ENCODE peak calls at places on chromosome 12, in ten cellular contexts. One of them, this sample, is unnamed.

GRCh38 chr12:68310370-68310769 is 21.8 kb downstream of the MDM1 start:
- DNase-seq in central memory CD8-positive, alpha-beta T cell: no peak
- DNase-seq in GM20000: no peak
- DNase-seq in EL: peak
- DNase-seq in SJCRH30: peak
- DNase-seq in CD8-positive, alpha-beta T cell: no peak
- DNase-seq in AG20443: peak
- DNase-seq in HTR-8/SVneo: peak
- DNase-seq in DMS153: no peak
- DNase-seq in adipocyte: peak
- DNase-seq in this sample: no peak

GRCh38 chr12:18422849-18423248 is 161.5 kb downstream of the PIK3C2G start:
- DNase-seq in central memory CD8-positive, alpha-beta T cell: no peak
- DNase-seq in GM20000: no peak
- DNase-seq in EL: peak
- DNase-seq in SJCRH30: no peak
- DNase-seq in CD8-positive, alpha-beta T cell: no peak
- DNase-seq in AG20443: peak
- DNase-seq in HTR-8/SVneo: no peak
- DNase-seq in DMS153: no peak
- DNase-seq in adipocyte: no peak
- DNase-seq in this sample: no peak

GRCh38 chr12:79886917-79887519 is 47.9 kb downstream of the PPP1R12A start:
- DNase-seq in central memory CD8-positive, alpha-beta T cell: no peak
- DNase-seq in GM20000: no peak
- DNase-seq in EL: peak
- DNase-seq in SJCRH30: no peak
- DNase-seq in CD8-positive, alpha-beta T cell: no peak
- DNase-seq in AG20443: no peak
- DNase-seq in HTR-8/SVneo: peak
- DNase-seq in DMS153: peak
- DNase-seq in adipocyte: peak
- DNase-seq in this sample: no peak

GRCh38 chr12:1838994-1839365 is 18.6 kb downstream of the LRTM2 start:
- DNase-seq in central memory CD8-positive, alpha-beta T cell: no peak
- DNase-seq in GM20000: no peak
- DNase-seq in EL: no peak
- DNase-seq in SJCRH30: no peak
- DNase-seq in CD8-positive, alpha-beta T cell: no peak
- DNase-seq in AG20443: no peak
- DNase-seq in HTR-8/SVneo: no peak
- DNase-seq in DMS153: no peak
- DNase-seq in adipocyte: no peak
- DNase-seq in this sample: peak

GRCh38 chr12:114682920-114683708 is 861 bp downstream of the TBX3 start:
- DNase-seq in central memory CD8-positive, alpha-beta T cell: no peak
- DNase-seq in GM20000: no peak
- DNase-seq in EL: no peak
- DNase-seq in SJCRH30: no peak
- DNase-seq in CD8-positive, alpha-beta T cell: no peak
- DNase-seq in AG20443: peak
- DNase-seq in HTR-8/SVneo: no peak
- DNase-seq in DMS153: no peak
- DNase-seq in adipocyte: peak
- DNase-seq in this sample: peak

GRCh38 chr12:2417761-2418160 is 365.0 kb downstream of the CACNA1C start:
- DNase-seq in central memory CD8-positive, alpha-beta T cell: no peak
- DNase-seq in GM20000: no peak
- DNase-seq in EL: no peak
- DNase-seq in SJCRH30: no peak
- DNase-seq in CD8-positive, alpha-beta T cell: no peak
- DNase-seq in AG20443: no peak
- DNase-seq in HTR-8/SVneo: no peak
- DNase-seq in DMS153: no peak
- DNase-seq in adipocyte: no peak
- DNase-seq in this sample: no peak

GRCh38 chr12:6267007-6267721 is 43.3 kb upstream of the PLEKHG6 start:
- DNase-seq in central memory CD8-positive, alpha-beta T cell: no peak
- DNase-seq in GM20000: no peak
- DNase-seq in EL: peak
- DNase-seq in SJCRH30: no peak
- DNase-seq in CD8-positive, alpha-beta T cell: no peak
- DNase-seq in AG20443: no peak
- DNase-seq in HTR-8/SVneo: no peak
- DNase-seq in DMS153: no peak
- DNase-seq in adipocyte: peak
- DNase-seq in this sample: no peak

GRCh38 chr12:77163068-77163810 is 97.9 kb upstream of the E2F7 start:
- DNase-seq in central memory CD8-positive, alpha-beta T cell: no peak
- DNase-seq in GM20000: no peak
- DNase-seq in EL: no peak
- DNase-seq in SJCRH30: no peak
- DNase-seq in CD8-positive, alpha-beta T cell: no peak
- DNase-seq in AG20443: no peak
- DNase-seq in HTR-8/SVneo: no peak
- DNase-seq in DMS153: peak
- DNase-seq in adipocyte: peak
- DNase-seq in this sample: no peak

GRCh38 chr12:130988261-130989175 is 34.8 kb downstream of the ADGRD1 start:
- DNase-seq in central memory CD8-positive, alpha-beta T cell: no peak
- DNase-seq in GM20000: no peak
- DNase-seq in EL: no peak
- DNase-seq in SJCRH30: no peak
- DNase-seq in CD8-positive, alpha-beta T cell: no peak
- DNase-seq in AG20443: no peak
- DNase-seq in HTR-8/SVneo: no peak
- DNase-seq in DMS153: no peak
- DNase-seq in adipocyte: no peak
- DNase-seq in this sample: no peak

GRCh38 chr12:114918535-114919233 is 234.7 kb upstream of the TBX3 start:
- DNase-seq in central memory CD8-positive, alpha-beta T cell: no peak
- DNase-seq in GM20000: no peak
- DNase-seq in EL: peak
- DNase-seq in SJCRH30: no peak
- DNase-seq in CD8-positive, alpha-beta T cell: no peak
- DNase-seq in AG20443: peak
- DNase-seq in HTR-8/SVneo: peak
- DNase-seq in DMS153: no peak
- DNase-seq in adipocyte: peak
- DNase-seq in this sample: no peak

GRCh38 chr12:51874486-51874885 is 13.4 kb upstream of the ANKRD33 start:
- DNase-seq in central memory CD8-positive, alpha-beta T cell: no peak
- DNase-seq in GM20000: no peak
- DNase-seq in EL: no peak
- DNase-seq in SJCRH30: no peak
- DNase-seq in CD8-positive, alpha-beta T cell: no peak
- DNase-seq in AG20443: no peak
- DNase-seq in HTR-8/SVneo: no peak
- DNase-seq in DMS153: no peak
- DNase-seq in adipocyte: no peak
- DNase-seq in this sample: peak

GRCh38 chr12:62584619-62585018 is 118.0 kb downstream of the MON2 start:
- DNase-seq in central memory CD8-positive, alpha-beta T cell: no peak
- DNase-seq in GM20000: no peak
- DNase-seq in EL: no peak
- DNase-seq in SJCRH30: no peak
- DNase-seq in CD8-positive, alpha-beta T cell: no peak
- DNase-seq in AG20443: no peak
- DNase-seq in HTR-8/SVneo: no peak
- DNase-seq in DMS153: no peak
- DNase-seq in adipocyte: no peak
- DNase-seq in this sample: no peak

GRCh38 chr12:94263905-94264655 is 115.7 kb downstream of the PLXNC1 start:
- DNase-seq in central memory CD8-positive, alpha-beta T cell: no peak
- DNase-seq in GM20000: no peak
- DNase-seq in EL: no peak
- DNase-seq in SJCRH30: no peak
- DNase-seq in CD8-positive, alpha-beta T cell: no peak
- DNase-seq in AG20443: no peak
- DNase-seq in HTR-8/SVneo: no peak
- DNase-seq in DMS153: no peak
- DNase-seq in adipocyte: no peak
- DNase-seq in this sample: no peak

GRCh38 chr12:14264316-14264715 is 101.2 kb upstream of the ATF7IP start:
- DNase-seq in central memory CD8-positive, alpha-beta T cell: no peak
- DNase-seq in GM20000: no peak
- DNase-seq in EL: peak
- DNase-seq in SJCRH30: no peak
- DNase-seq in CD8-positive, alpha-beta T cell: no peak
- DNase-seq in AG20443: no peak
- DNase-seq in HTR-8/SVneo: no peak
- DNase-seq in DMS153: no peak
- DNase-seq in adipocyte: no peak
- DNase-seq in this sample: no peak

GRCh38 chr12:28209782-28210181 is 19.5 kb downstream of the CCDC91 start:
- DNase-seq in central memory CD8-positive, alpha-beta T cell: no peak
- DNase-seq in GM20000: no peak
- DNase-seq in EL: peak
- DNase-seq in SJCRH30: no peak
- DNase-seq in CD8-positive, alpha-beta T cell: no peak
- DNase-seq in AG20443: no peak
- DNase-seq in HTR-8/SVneo: no peak
- DNase-seq in DMS153: no peak
- DNase-seq in adipocyte: no peak
- DNase-seq in this sample: no peak

GRCh38 chr12:120903382-120903817 is 758 bp downstream of the SPPL3 start:
- DNase-seq in central memory CD8-positive, alpha-beta T cell: peak
- DNase-seq in GM20000: peak
- DNase-seq in EL: peak
- DNase-seq in SJCRH30: peak
- DNase-seq in CD8-positive, alpha-beta T cell: peak
- DNase-seq in AG20443: peak
- DNase-seq in HTR-8/SVneo: peak
- DNase-seq in DMS153: peak
- DNase-seq in adipocyte: peak
- DNase-seq in this sample: peak

GRCh38 chr12:97751704-97752103 is 289.1 kb downstream of the RMST start:
- DNase-seq in central memory CD8-positive, alpha-beta T cell: no peak
- DNase-seq in GM20000: no peak
- DNase-seq in EL: no peak
- DNase-seq in SJCRH30: no peak
- DNase-seq in CD8-positive, alpha-beta T cell: no peak
- DNase-seq in AG20443: no peak
- DNase-seq in HTR-8/SVneo: no peak
- DNase-seq in DMS153: no peak
- DNase-seq in adipocyte: no peak
- DNase-seq in this sample: no peak

GRCh38 chr12:80958162-80958561 is 20.4 kb upstream of the LIN7A start:
- DNase-seq in central memory CD8-positive, alpha-beta T cell: no peak
- DNase-seq in GM20000: no peak
- DNase-seq in EL: no peak
- DNase-seq in SJCRH30: no peak
- DNase-seq in CD8-positive, alpha-beta T cell: no peak
- DNase-seq in AG20443: no peak
- DNase-seq in HTR-8/SVneo: no peak
- DNase-seq in DMS153: no peak
- DNase-seq in adipocyte: no peak
- DNase-seq in this sample: no peak

This sample was measured in aorta.